ENCODE peak calls at places on chromosomes 2 and 18, in seven cellular contexts. F, R, I, Z, W, S and T are unnamed samples.

GRCh38 chr2:152635635-152636298 is 81.5 kb downstream of the PRPF40A start:
- DNase-seq in F (peak; percentile 76), R (peak; percentile 90), I (peak; percentile 73), Z (peak; percentile 24), W (peak; percentile 60), S (no peak), T (peak; percentile 34)

GRCh38 chr2:215752436-215752835 is 260.9 kb downstream of the MREG start:
- DNase-seq in F (peak; percentile 43), R (no peak), I (no peak), Z (no peak), W (no peak), S (no peak), T (no peak)

GRCh38 chr2:73272270-73272669 is 12.0 kb downstream of the FBXO41 start:
- DNase-seq in F (no peak), R (no peak), I (no peak), Z (no peak), W (no peak), S (no peak), T (no peak)

GRCh38 chr2:44731505-44731904 is 210.0 kb upstream of the SIX3 start:
- DNase-seq in F (no peak), R (no peak), I (no peak), Z (no peak), W (no peak), S (peak; percentile 58), T (no peak)

GRCh38 chr2:33340265-33340664 is 136.2 kb upstream of the RASGRP3 start:
- DNase-seq in F (no peak), R (no peak), I (no peak), Z (no peak), W (no peak), S (no peak), T (no peak)

GRCh38 chr18:13440277-13441248 is 222.0 kb downstream of the LDLRAD4 start:
- DNase-seq in F (no peak), R (no peak), I (no peak), Z (no peak), W (no peak), S (no peak), T (no peak)

GRCh38 chr18:44594779-44595467 is 85.8 kb upstream of the SETBP1 start:
- DNase-seq in F (no peak), R (no peak), I (no peak), Z (no peak), W (no peak), S (no peak), T (no peak)

GRCh38 chr2:238777369-238778067 is 70.4 kb upstream of the TWIST2 start:
- DNase-seq in F (no peak), R (no peak), I (no peak), Z (no peak), W (no peak), S (peak; percentile 27), T (no peak)

GRCh38 chr2:48233005-48233404 is 296.9 kb upstream of the STON1 start:
- DNase-seq in F (no peak), R (no peak), I (no peak), Z (no peak), W (no peak), S (no peak), T (no peak)

GRCh38 chr18:70366670-70367069 is 77.8 kb downstream of the SOCS6 start:
- DNase-seq in F (no peak), R (no peak), I (no peak), Z (no peak), W (no peak), S (no peak), T (no peak)

GRCh38 chr2:203584784-203585183 is 49.7 kb upstream of the RAPH1 start:
- DNase-seq in F (peak; percentile 15), R (no peak), I (no peak), Z (no peak), W (no peak), S (no peak), T (no peak)

GRCh38 chr2:925711-926110 is 24.9 kb upstream of the SNTG2 start:
- DNase-seq in F (no peak), R (no peak), I (no peak), Z (no peak), W (no peak), S (no peak), T (no peak)

GRCh38 chr2:112795720-112796119 is 11.4 kb upstream of the IL1A start:
- DNase-seq in F (no peak), R (no peak), I (no peak), Z (no peak), W (no peak), S (no peak), T (no peak)

GRCh38 chr2:238716585-238716984 is 131.3 kb upstream of the TWIST2 start:
- DNase-seq in F (no peak), R (no peak), I (no peak), Z (no peak), W (no peak), S (no peak), T (no peak)

GRCh38 chr2:192148620-192149321 is 46.0 kb downstream of the TMEFF2 start:
- DNase-seq in F (no peak), R (no peak), I (no peak), Z (no peak), W (no peak), S (no peak), T (no peak)

GRCh38 chr2:74690571-74690970 is 36.5 kb downstream of the SEMA4F start:
- DNase-seq in F (peak; percentile 64), R (no peak), I (peak; percentile 63), Z (peak; percentile 71), W (peak; percentile 68), S (peak; percentile 28), T (peak; percentile 49)

GRCh38 chr18:50287028-50287440 is 458 bp downstream of the CXXC1 start:
- DNase-seq in F (no peak), R (no peak), I (no peak), Z (no peak), W (no peak), S (no peak), T (no peak)

GRCh38 chr2:24792542-24792873 is 683 bp downstream of the PTRHD1 start:
- DNase-seq in F (no peak), R (no peak), I (no peak), Z (no peak), W (no peak), S (no peak), T (no peak)

GRCh38 chr2:117726747-117727146 is 87.7 kb upstream of the DDX18 start:
- DNase-seq in F (no peak), R (no peak), I (no peak), Z (no peak), W (no peak), S (no peak), T (no peak)
- TF ChIP-seq SIN3A in F (no peak), R (no peak), I (no peak), Z (no peak), W (no peak), S (no peak), T (no peak)

GRCh38 chr18:8639762-8640161 is 30.5 kb downstream of the RAB12 start:
- DNase-seq in F (no peak), R (no peak), I (no peak), Z (no peak), W (no peak), S (no peak), T (no peak)
- TF ChIP-seq SIN3A in F (no peak), R (no peak), I (no peak), Z (no peak), W (no peak), S (no peak), T (no peak)

GRCh38 chr18:31497711-31498449 is at the start of gene DSG2:
- DNase-seq in F (peak; percentile 43), R (peak; percentile 91), I (peak; percentile 83), Z (no peak), W (peak; percentile 72), S (no peak), T (no peak)

GRCh38 chr18:31499157-31499524 is 1.2 kb downstream of the DSG2 start:
- DNase-seq in F (no peak), R (no peak), I (peak; percentile 60), Z (no peak), W (no peak), S (no peak), T (no peak)

GRCh38 chr18:31500161-31500688 is 2.2 kb downstream of the DSG2 start:
- DNase-seq in F (no peak), R (no peak), I (peak; percentile 33), Z (no peak), W (no peak), S (peak; percentile 89), T (no peak)

GRCh38 chr18:31497404-31497710 is 620 bp upstream of the DSG2 start:
- DNase-seq in F (no peak), R (no peak), I (peak; percentile 49), Z (no peak), W (no peak), S (no peak), T (no peak)

DNA sequence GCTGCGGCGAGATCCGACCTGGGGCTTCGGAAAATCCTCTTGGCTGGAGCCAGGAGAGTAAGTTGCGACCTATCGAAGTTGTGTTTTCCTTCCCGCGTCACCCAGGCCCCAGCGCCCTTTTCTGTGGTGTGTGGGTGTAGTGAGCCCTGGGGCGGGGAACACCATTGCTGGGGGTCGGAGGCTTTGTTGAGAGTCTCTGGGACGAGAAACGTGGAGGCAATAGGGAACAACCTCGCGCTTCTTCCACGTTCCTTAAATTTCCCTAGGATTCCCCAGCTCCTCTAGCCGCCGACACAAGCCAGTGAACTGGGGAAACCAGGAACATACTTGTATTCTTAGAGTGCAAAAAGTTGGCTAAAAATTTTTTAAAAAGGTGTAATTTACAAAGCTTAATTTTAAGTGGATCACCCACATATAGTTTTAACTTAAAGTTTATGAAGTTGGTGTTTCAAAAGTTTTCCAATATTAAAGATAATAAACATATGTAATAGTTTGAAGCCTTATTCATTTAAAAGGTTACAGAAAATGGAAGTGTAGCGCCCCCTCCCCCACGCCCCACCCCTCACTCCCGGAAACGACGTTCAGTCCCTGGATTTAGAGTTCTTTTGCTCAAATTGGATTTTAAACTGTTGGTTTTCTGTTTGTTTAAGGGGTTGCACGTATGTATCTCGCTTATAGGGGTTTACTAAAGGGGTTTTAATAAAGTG is 626 bp downstream of the DSG2 start:
- DNase-seq in F (no peak), R (no peak), I (peak; percentile 55), Z (no peak), W (no peak), S (no peak), T (no peak)
- TF ChIP-seq SIN3A in F (no peak), R (no peak), I (no peak), Z (no peak), W (no peak), S (peak; percentile 17), T (peak; percentile 4)

GRCh38 chr2:122955761-122956160 is 1069.3 kb upstream of the CNTNAP5 start:
- DNase-seq in F (no peak), R (no peak), I (no peak), Z (no peak), W (no peak), S (no peak), T (no peak)

DNA sequence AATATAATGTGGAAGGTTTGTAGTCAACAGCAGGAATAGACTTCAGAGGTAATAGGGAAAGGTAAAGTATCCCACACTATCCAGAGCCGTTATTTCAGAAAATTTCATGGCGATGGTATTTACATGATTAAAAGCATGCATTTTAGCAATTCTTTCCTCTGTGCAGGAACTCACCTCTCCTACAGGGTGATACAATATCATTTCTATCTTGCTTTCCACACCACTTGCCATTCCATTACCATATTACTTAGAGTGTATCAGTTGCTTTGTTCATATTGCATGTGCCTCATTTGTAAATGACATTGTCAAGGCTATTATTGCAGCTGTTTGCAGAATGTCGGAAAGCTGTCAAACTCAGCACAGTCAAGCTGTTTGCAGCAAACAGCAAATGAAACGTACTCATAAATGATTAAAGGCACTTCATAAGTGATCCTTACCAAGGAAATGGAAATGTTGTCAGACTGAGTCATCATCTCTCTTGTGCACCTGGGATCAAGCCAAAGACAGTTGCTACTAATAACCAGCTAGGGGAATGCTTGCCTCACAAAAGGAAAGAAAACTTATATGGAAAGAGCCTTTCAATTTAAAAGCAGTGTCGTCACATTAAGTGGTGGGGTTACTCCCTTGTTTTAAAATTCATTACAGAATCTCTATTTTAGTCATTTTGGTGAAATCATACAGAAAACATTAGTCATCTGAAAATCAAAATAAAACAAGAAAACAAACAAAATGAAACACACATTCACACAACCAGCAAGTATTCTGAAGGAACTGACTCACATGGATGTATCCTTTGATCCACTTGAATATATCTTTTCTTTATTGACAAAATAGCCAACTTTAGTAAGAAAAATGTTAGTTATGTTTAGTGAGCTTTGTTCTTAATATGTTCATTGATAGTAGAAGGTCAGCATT is 1064.1 kb upstream of the CNTNAP5 start:
- DNase-seq in F (no peak), R (no peak), I (no peak), Z (peak; percentile 90), W (no peak), S (no peak), T (no peak)
- TF ChIP-seq SIN3A in F (no peak), R (no peak), I (no peak), Z (no peak), W (no peak), S (no peak), T (no peak)